ENCODE peak calls at places on chromosomes 12 and 14, in seven cellular contexts. C is neural crest cell; F is CD8-positive, alpha-beta memory T cell; E is transverse colon; G is mucosa of gallbladder; M is iris pigment epithelial cell; Y is GM12892. B is an unnamed sample.

GRCh38 chr14:22002860-22003284 is 329.3 kb upstream of the OR4E1 start:
- DNase-seq in C (peak), F (peak), E (peak), G (no peak), M (no peak), Y (no peak), B (no peak)

GRCh38 chr12:58925111-58925732 is 4.9 kb upstream of the LRIG3 start:
- DNase-seq in C (no peak), F (no peak), E (no peak), G (peak), M (peak), Y (no peak), B (no peak)

GRCh38 chr14:45705954-45706353 is 453.0 kb upstream of the MIS18BP1 start:
- DNase-seq in C (no peak), F (no peak), E (no peak), G (no peak), M (no peak), Y (no peak), B (no peak)

GRCh38 chr14:49512147-49512551 is 74.0 kb downstream of the RPS29 start:
- DNase-seq in C (no peak), F (no peak), E (no peak), G (no peak), M (peak), Y (no peak), B (no peak)

GRCh38 chr14:98103705-98104104 is 1168.3 kb downstream of the BCL11B start:
- DNase-seq in C (no peak), F (peak), E (no peak), G (no peak), M (no peak), Y (no peak), B (no peak)

GRCh38 chr12:1552171-1552570 is 42.2 kb downstream of the FBXL14 start:
- DNase-seq in C (no peak), F (no peak), E (no peak), G (no peak), M (no peak), Y (no peak), B (no peak)

GRCh38 chr14:102768223-102769048 is 8.8 kb upstream of the TRAF3 start:
- DNase-seq in C (no peak), F (no peak), E (no peak), G (no peak), M (no peak), Y (no peak), B (no peak)

GRCh38 chr14:22536853-22537338 is 52.1 kb downstream of the DAD1 start:
- DNase-seq in C (no peak), F (peak), E (peak), G (peak), M (peak), Y (peak), B (no peak)

GRCh38 chr12:98646165-98646764 is 1.2 kb downstream of the APAF1 start:
- DNase-seq in C (no peak), F (no peak), E (no peak), G (no peak), M (peak), Y (no peak), B (no peak)

GRCh38 chr12:98594050-98594853 is 766 bp downstream of the SLC25A3 start:
- DNase-seq in C (no peak), F (no peak), E (peak), G (peak), M (peak), Y (no peak), B (no peak)

GRCh38 chr12:460301-461230 is 827 bp downstream of the B4GALNT3 start:
- DNase-seq in C (peak), F (peak), E (peak), G (peak), M (no peak), Y (peak), B (no peak)

GRCh38 chr12:56362130-56363059 is at the start of gene APOF:
- DNase-seq in C (no peak), F (no peak), E (no peak), G (no peak), M (no peak), Y (no peak), B (no peak)

GRCh38 chr12:57524814-57525614 is 2.4 kb downstream of the MBD6 start:
- DNase-seq in C (no peak), F (no peak), E (peak), G (no peak), M (no peak), Y (no peak), B (no peak)

GRCh38 chr12:27179399-27180214 is 64.5 kb upstream of the STK38L start:
- DNase-seq in C (no peak), F (no peak), E (no peak), G (peak), M (peak), Y (no peak), B (no peak)

GRCh38 chr12:107917912-107918800 is 143.7 kb downstream of the ASCL4 start:
- DNase-seq in C (no peak), F (no peak), E (no peak), G (peak), M (peak), Y (no peak), B (peak)

GRCh38 chr12:5043589-5044419 is at the start of gene KCNA5:
- DNase-seq in C (peak), F (no peak), E (no peak), G (no peak), M (no peak), Y (no peak), B (no peak)

GRCh38 chr14:57725399-57726077 is 140.4 kb downstream of the SLC35F4 start:
- DNase-seq in C (no peak), F (no peak), E (no peak), G (no peak), M (peak), Y (no peak), B (no peak)

B was measured in NCI-H510A.